ENCODE peak calls at places on chromosomes 7 and 10, in four cellular contexts. F, T, C and O are unnamed samples.

GRCh38 chr10:98619446-98619845 is 172.7 kb upstream of the HPS1 start:
- DNase-seq in F (no peak), T (no peak), C (no peak), O (no peak)

GRCh38 chr7:43791-44540 is 148.4 kb upstream of the FAM20C start:
- DNase-seq in F (no peak), T (no peak), C (no peak), O (no peak)

GRCh38 chr7:79520543-79520942 is 67.1 kb upstream of the MAGI2 start:
- DNase-seq in F (no peak), T (no peak), C (no peak), O (no peak)

GRCh38 chr10:49133706-49134248 is at the start of gene FAM170B:
- DNase-seq in F (no peak), T (no peak), C (no peak), O (no peak)

GRCh38 chr7:104196161-104196560 is 11.7 kb downstream of the ORC5 start:
- DNase-seq in F (no peak), T (no peak), C (no peak), O (no peak)

GRCh38 chr7:55245271-55245723 is 119.8 kb upstream of the LANCL2 start:
- DNase-seq in F (no peak), T (peak; percentile 4), C (no peak), O (no peak)

GRCh38 chr10:97235353-97235752 is 49.6 kb upstream of the SLIT1 start:
- DNase-seq in F (no peak), T (no peak), C (no peak), O (no peak)

GRCh38 chr10:97713351-97713827 is at the start of gene MARVELD1:
- DNase-seq in F (peak; percentile 51), T (no peak), C (no peak), O (peak; percentile 76)

GRCh38 chr7:123494193-123494796 is 40.1 kb downstream of the IQUB start:
- DNase-seq in F (peak; percentile 55), T (peak; percentile 27), C (no peak), O (peak; percentile 40)

GRCh38 chr10:123942114-123942513 is 50.5 kb upstream of the CPXM2 start:
- DNase-seq in F (no peak), T (no peak), C (no peak), O (no peak)

GRCh38 chr7:102216573-102217314 is 69.9 kb upstream of the SH2B2 start:
- DNase-seq in F (no peak), T (no peak), C (no peak), O (no peak)

DNA sequence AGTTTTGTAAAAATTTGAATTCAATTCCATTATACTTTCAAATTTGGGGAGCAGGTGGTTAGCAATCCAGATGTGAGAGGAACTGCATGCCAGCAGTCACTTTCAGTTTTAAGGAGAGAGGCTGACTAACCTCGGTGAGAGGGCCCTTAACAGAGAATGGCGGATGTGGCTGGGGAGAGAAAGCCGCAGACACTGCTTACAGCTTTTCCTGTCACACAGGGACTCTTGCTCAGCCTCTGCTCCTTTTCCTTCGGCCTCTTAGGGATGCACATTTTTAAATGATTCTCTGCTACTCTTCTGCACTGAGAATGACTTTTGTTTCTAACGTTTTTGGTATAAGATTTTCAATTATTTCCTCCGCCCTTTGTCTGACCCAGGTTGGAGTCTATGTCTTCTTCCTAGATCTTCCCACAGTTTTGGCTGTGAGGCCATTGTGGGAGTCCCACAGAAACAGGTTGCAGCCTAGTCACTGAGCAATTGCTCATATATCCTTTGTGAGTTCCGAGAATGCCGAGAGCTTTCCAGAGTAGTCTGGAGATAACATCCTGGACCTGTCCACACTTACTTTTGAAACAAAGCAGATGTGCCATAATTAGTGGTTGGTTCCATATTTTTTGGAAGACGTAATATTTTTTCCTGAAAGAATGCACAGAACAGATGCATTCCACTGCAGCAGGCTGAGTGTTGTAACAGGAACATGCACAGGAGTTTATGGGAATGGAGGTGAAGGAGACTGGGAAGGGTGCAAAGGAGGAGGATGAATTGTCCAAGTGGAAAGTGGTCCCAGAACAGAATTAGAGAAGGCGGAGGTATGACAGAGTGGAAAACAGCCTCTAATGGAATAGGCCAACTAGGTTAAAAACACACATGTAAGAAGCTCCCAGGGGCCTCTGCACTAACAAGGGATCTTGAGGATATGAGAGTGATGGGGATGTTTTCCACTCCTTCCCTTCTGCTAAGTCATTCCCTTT is 168.0 kb upstream of the ZNF32 start:
- DNase-seq in F (no peak), T (no peak), C (peak; percentile 61), O (no peak)
- TF ChIP-seq EP300 in F (no peak), T (no peak), C (no peak), O (no peak)

GRCh38 chr10:52053522-52053921 is 260.6 kb upstream of the DKK1 start:
- DNase-seq in F (no peak), T (no peak), C (no peak), O (no peak)

GRCh38 chr10:52050429-52051047 is 263.5 kb upstream of the DKK1 start:
- DNase-seq in F (no peak), T (no peak), C (no peak), O (no peak)

GRCh38 chr10:52043811-52044210 is 270.3 kb upstream of the DKK1 start:
- DNase-seq in F (no peak), T (no peak), C (no peak), O (no peak)

GRCh38 chr10:52048051-52048450 is 266.0 kb upstream of the DKK1 start:
- DNase-seq in F (no peak), T (no peak), C (no peak), O (no peak)
- TF ChIP-seq BHLHE40 in F (no peak), T (no peak), C (no peak), O (no peak)

DNA sequence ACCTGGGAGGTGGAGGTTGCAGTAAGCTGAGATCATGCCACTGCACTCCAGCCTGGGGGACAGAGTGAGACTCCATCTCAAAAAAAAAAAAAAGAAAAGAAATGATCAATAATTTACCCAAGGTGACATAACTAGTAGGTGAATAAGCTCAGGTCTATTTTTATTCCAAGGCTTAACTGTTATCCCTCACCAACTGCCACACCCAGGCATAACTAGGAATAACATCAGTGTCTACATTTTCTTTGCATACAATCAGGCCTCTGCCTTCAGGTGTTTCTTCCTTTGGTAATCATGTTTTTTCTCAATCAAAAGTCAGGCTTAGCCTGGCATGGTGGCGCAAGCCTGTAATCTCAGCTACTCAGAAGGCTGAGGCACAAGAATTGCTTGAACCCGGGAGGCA is 26.6 kb downstream of the CPEB3 start:
- DNase-seq in F (no peak), T (no peak), C (no peak), O (no peak)
- TF ChIP-seq EP300 in F (no peak), T (no peak), C (no peak), O (no peak)

DNA sequence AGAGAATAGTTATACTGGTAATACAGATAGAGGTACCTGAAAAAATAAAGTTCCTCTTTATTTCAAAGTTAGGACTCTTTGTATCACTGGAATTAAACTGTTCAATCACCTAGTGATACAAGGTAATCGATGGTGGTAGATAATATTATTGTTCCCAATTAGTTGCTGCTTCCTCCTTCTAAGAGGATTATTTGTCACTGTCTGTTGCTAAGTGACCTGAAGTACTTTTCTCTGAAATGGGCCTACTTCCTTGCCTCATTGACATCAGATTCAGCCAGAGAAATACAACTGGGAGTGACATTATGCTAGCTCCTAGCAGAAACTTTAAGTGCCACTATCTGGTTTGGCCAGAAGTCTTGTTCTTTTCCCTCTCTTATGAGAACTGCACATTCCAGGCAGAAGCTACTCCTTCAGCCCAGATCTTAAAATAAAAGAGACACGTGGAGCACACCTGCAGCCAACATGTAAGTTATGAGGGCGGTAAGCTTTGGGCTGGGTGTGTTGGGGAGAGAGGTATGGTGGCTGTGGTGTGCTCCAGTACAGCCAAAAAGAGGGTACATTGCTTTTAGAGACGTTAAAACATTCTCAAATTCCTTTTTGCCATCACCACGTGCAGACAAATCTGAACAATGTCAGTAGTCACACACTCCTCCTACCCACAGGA is 54.8 kb downstream of the MINDY3 start:
- DNase-seq in F (peak; percentile 25), T (no peak), C (no peak), O (no peak)
- TF ChIP-seq BHLHE40 in F (no peak), T (no peak), C (no peak), O (no peak)

DNA sequence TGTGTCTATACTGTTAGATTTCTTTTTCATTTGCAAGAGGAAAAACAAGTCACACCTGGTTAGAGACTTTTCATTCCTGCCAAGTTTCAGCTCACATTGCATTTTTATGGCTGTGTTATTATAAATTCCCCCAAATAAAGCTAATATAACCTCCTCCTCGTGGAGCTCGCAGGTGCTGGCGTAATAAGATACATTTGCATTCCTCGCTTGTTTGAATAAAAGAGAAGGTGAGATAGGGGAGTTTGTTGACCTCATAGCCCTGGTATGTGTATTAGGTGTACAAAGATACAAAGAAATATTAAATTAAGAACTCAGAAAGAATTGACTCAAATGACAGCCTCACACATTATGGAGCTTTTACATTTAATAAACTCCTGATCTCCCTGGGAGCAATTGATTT is 257.7 kb upstream of the SP8 start:
- DNase-seq in F (no peak), T (no peak), C (no peak), O (no peak)
- TF ChIP-seq EP300 in F (no peak), T (no peak), C (no peak), O (no peak)

GRCh38 chr7:156993925-156994235 is 16.6 kb downstream of the MNX1 start:
- DNase-seq in F (no peak), T (no peak), C (no peak), O (no peak)
- TF ChIP-seq BHLHE40 in F (no peak), T (no peak), C (no peak), O (no peak)

GRCh38 chr10:114375082-114375481 is 29.2 kb downstream of the AFAP1L2 start:
- DNase-seq in F (no peak), T (no peak), C (no peak), O (peak; percentile 40)

GRCh38 chr10:114370993-114371392 is 33.3 kb downstream of the AFAP1L2 start:
- DNase-seq in F (no peak), T (no peak), C (no peak), O (no peak)

GRCh38 chr10:114376523-114376922 is 27.8 kb downstream of the AFAP1L2 start:
- DNase-seq in F (no peak), T (no peak), C (no peak), O (no peak)

GRCh38 chr10:114372179-114372578 is 32.1 kb downstream of the AFAP1L2 start:
- DNase-seq in F (no peak), T (no peak), C (no peak), O (peak; percentile 49)

GRCh38 chr10:114374141-114374791 is 30.0 kb downstream of the AFAP1L2 start:
- DNase-seq in F (no peak), T (no peak), C (no peak), O (no peak)
- TF ChIP-seq EP300 in F (no peak), T (no peak), C (no peak), O (no peak)